ENCODE peak calls at places on chromosomes 5 and 9, in seven cellular contexts. X is mesothelial cell of epicardium, U is glutamatergic neuron, Y is endodermal cell, J is AG04450, I is epithelial cell of proximal tubule, V is OCI-LY7. Q is an unnamed sample.

GRCh38 chr9:134284741-134285140 is 41.5 kb upstream of the RXRA start:
- DNase-seq in V (no peak), X (no peak), J (no peak), I (no peak), Y (no peak), U (no peak), Q (no peak)

GRCh38 chr5:132074091-132074771 is 642 bp downstream of the CSF2 start:
- DNase-seq in I (no peak), X (no peak), V (no peak), J (no peak), U (no peak), Y (no peak), Q (no peak)

GRCh38 chr5:1001406-1002270 is 7.0 kb upstream of the NKD2 start:
- DNase-seq in X (peak; percentile 31), U (peak; percentile 30), Y (peak; percentile 32), I (no peak), V (no peak), J (no peak), Q (no peak)

GRCh38 chr5:40754381-40755092 is 1.2 kb downstream of the TTC33 start:
- DNase-seq in X (no peak), U (no peak), Y (no peak), V (no peak), J (no peak), I (peak; percentile 4), Q (peak; percentile 11)

GRCh38 chr9:18185196-18185595 is 288.8 kb upstream of the ADAMTSL1 start:
- DNase-seq in X (no peak), Y (no peak), V (no peak), J (no peak), U (no peak), I (peak; percentile 47), Q (no peak)

GRCh38 chr9:77543131-77543822 is 104.8 kb downstream of the GNA14 start:
- DNase-seq in J (no peak), Y (peak; percentile 75), X (no peak), I (no peak), U (no peak), V (no peak), Q (no peak)

GRCh38 chr9:112125961-112126388 is 49.1 kb downstream of the SUSD1 start:
- DNase-seq in V (no peak), Y (no peak), J (no peak), U (no peak), I (peak; percentile 94), X (no peak), Q (no peak)

GRCh38 chr5:88144219-88145040 is 124.2 kb downstream of the TMEM161B start:
- DNase-seq in J (no peak), Y (peak; percentile 70), U (no peak), I (no peak), X (no peak), V (no peak), Q (no peak)

GRCh38 chr5:132408965-132409364 is 39.5 kb downstream of the SLC22A5 start:
- DNase-seq in U (no peak), X (no peak), I (no peak), Y (no peak), J (no peak), V (no peak), Q (no peak)

GRCh38 chr9:128282500-128282899 is 6.4 kb downstream of the SWI5 start:
- DNase-seq in I (no peak), V (no peak), Y (no peak), X (no peak), J (no peak), U (no peak), Q (no peak)

GRCh38 chr5:176739461-176740051 is 70.8 kb upstream of the UNC5A start:
- DNase-seq in U (no peak), X (peak; percentile 34), J (no peak), I (no peak), V (no peak), Y (peak; percentile 75), Q (no peak)

GRCh38 chr9:137194388-137194787 is 5.9 kb downstream of the SSNA1 start:
- DNase-seq in J (no peak), I (no peak), X (no peak), U (no peak), V (no peak), Y (no peak), Q (no peak)

GRCh38 chr5:74288448-74289109 is 351.9 kb downstream of the ENC1 start:
- DNase-seq in U (no peak), J (no peak), V (no peak), I (no peak), X (no peak), Y (no peak), Q (no peak)

GRCh38 chr9:89632136-89633135 is 27.6 kb downstream of the GADD45G start:
- DNase-seq in I (no peak), X (no peak), Y (no peak), U (no peak), J (no peak), V (no peak), Q (no peak)

GRCh38 chr9:14313378-14313940 is 482 bp downstream of the NFIB start:
- DNase-seq in J (no peak), I (no peak), V (peak; percentile 53), Y (peak; percentile 84), X (peak; percentile 56), U (peak; percentile 46), Q (no peak)

GRCh38 chr9:130728721-130729120 is 35.1 kb downstream of the EXOSC2 start:
- DNase-seq in X (no peak), I (no peak), V (no peak), U (no peak), J (no peak), Y (peak; percentile 7), Q (peak; percentile 93)

GRCh38 chr9:130731355-130731754 is 37.8 kb downstream of the EXOSC2 start:
- DNase-seq in U (no peak), J (no peak), X (no peak), Y (no peak), V (no peak), I (no peak), Q (no peak)

GRCh38 chr9:130732793-130733221 is 39.2 kb downstream of the EXOSC2 start:
- DNase-seq in J (no peak), U (no peak), X (no peak), V (no peak), Y (no peak), I (no peak), Q (no peak)

GRCh38 chr9:130729145-130729544 is 35.6 kb downstream of the EXOSC2 start:
- DNase-seq in X (no peak), J (no peak), I (no peak), V (no peak), Y (no peak), U (no peak), Q (no peak)

GRCh38 chr9:130732131-130732530 is 38.6 kb downstream of the EXOSC2 start:
- DNase-seq in V (no peak), U (no peak), Y (peak; percentile 59), X (no peak), I (no peak), J (no peak), Q (no peak)
- TF ChIP-seq CTCF in V (peak; percentile 58), U (no peak), Y (peak; percentile 57), X (no peak), I (peak; percentile 22), J (peak; percentile 18), Q (peak; percentile 38)

DNA sequence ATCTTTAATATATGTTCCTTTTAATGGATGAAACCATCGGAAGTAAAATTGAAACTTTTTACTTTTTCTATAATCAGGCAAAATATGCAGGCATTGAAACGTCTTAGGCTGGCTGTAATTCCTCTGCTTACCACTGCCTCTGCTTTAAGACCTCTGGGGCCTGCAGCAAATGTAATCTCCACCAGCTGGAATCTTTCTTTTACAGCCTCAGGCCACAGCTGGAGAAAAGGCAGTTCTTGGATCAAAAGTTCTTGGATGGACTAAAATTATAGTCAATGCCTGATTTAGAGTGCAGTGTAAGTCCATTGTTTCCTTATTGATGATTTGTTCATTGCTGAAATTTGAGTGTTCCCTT is 396.7 kb downstream of the KCTD16 start:
- DNase-seq in Y (no peak), I (no peak), V (no peak), J (no peak), X (no peak), U (no peak), Q (peak; percentile 69)
- TF ChIP-seq CTCF in Y (peak; percentile 53), I (no peak), V (no peak), J (peak; percentile 36), X (no peak), U (no peak), Q (peak; percentile 42)

GRCh38 chr5:35122819-35123218 is 75.1 kb upstream of the AGXT2 start:
- DNase-seq in J (no peak), U (no peak), V (no peak), X (no peak), Y (no peak), I (no peak), Q (no peak)
- TF ChIP-seq CTCF in J (no peak), U (no peak), V (no peak), X (no peak), Y (no peak), I (no peak), Q (no peak)

DNA sequence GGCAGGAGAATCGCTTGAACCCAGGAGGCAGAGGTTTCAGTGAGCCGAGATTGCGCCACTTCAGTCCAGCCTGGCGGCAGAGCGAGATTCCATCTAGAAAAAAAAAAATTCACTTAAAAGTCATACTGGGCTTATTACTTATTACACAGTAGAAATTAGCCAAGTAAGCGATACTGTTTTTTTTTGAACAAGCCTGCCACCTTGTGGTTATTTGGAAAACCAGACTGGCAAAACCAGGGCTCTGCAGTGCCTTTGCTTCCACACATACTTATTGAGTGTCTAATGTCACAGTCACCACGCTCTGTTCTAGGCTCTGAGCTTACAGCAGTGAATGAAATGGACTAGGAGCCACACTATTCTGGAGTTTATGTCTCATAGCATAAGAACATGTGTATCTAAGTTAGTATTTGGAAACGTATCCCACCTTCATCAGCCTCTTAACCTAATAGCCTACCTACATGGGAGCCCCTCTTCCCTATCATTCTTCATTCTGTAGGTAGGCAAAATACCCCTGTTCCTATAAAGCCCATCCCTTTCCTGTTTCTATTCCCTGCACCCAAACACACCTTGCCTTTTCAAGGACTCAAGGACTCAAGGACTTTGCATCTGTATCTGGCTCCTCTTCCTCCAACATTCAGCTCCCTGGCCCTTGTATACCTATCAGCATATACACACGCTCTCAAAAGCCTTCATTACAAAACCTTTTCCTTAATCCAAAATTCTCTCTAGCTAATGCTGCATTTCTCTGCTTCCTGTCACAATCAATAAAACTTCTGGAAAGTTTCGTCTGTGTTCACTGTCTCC is 13.9 kb upstream of the BASP1 start:
- DNase-seq in J (no peak), I (no peak), X (no peak), U (no peak), V (peak; percentile 65), Y (peak; percentile 71), Q (peak; percentile 76)
- TF ChIP-seq CTCF in J (peak; percentile 75), I (peak; percentile 73), X (peak; percentile 86), U (peak; percentile 77), V (peak; percentile 83), Y (peak; percentile 88), Q (peak; percentile 95)

GRCh38 chr5:80408976-80409926 is 1.4 kb downstream of the ZFYVE16 start:
- DNase-seq in J (no peak), I (no peak), U (no peak), X (no peak), V (no peak), Y (no peak), Q (no peak)

GRCh38 chr5:80406980-80407734 is 707 bp upstream of the ZFYVE16 start:
- DNase-seq in V (peak; percentile 15), I (no peak), U (no peak), X (peak; percentile 39), Y (peak; percentile 42), J (no peak), Q (peak; percentile 7)

GRCh38 chr5:80411589-80412219 is 3.8 kb downstream of the ZFYVE16 start:
- DNase-seq in V (no peak), U (no peak), Y (no peak), X (no peak), I (no peak), J (no peak), Q (no peak)

GRCh38 chr5:80407735-80408474 is at the start of gene ZFYVE16:
- DNase-seq in J (peak; percentile 91), I (peak; percentile 71), V (peak; percentile 97), X (peak; percentile 99), Y (peak; percentile 99), U (peak; percentile 99), Q (peak; percentile 95)

GRCh38 chr5:80408475-80408875 is 611 bp downstream of the ZFYVE16 start:
- DNase-seq in V (no peak), I (no peak), Y (peak; percentile 89), U (peak; percentile 84), J (no peak), X (no peak), Q (peak; percentile 31)
- TF ChIP-seq CTCF in V (no peak), I (no peak), Y (no peak), U (no peak), J (no peak), X (no peak), Q (no peak)